ENCODE peak calls at places on chromosomes 1 and 21, in eight cellular contexts. Y is D341Med; J is foreskin fibroblast; U is stimulated activated CD8-positive, alpha-beta memory T cell treated with anti-CD3 and anti-CD28 coated beads, Interleukin-4, amount 100 ng/mL, for 1 hour; T is RWPE2; P is NCI-H774; K is COLO829; X is left cardiac atrium. M is an unnamed sample.

GRCh38 chr1:230069813-230070212 is 2.8 kb downstream of the GALNT2 start:
- DNase-seq in U (no peak), X (no peak), J (no peak), K (no peak), T (no peak), Y (no peak), P (no peak), M (peak; percentile 9)

GRCh38 chr1:177802304-177802703 is 167.6 kb downstream of the SEC16B start:
- DNase-seq in X (no peak), T (no peak), K (no peak), U (no peak), J (no peak), P (no peak), Y (no peak), M (no peak)

GRCh38 chr1:246748867-246749266 is 24.7 kb downstream of the SCCPDH start:
- DNase-seq in X (no peak), U (no peak), J (peak; percentile 49), T (no peak), Y (no peak), P (peak; percentile 75), K (no peak), M (no peak)

GRCh38 chr1:247338723-247339270 is 7.1 kb upstream of the ZNF496 start:
- DNase-seq in K (no peak), P (no peak), J (peak; percentile 58), Y (no peak), T (no peak), U (no peak), X (no peak), M (no peak)

GRCh38 chr1:11132571-11133293 is 33.1 kb upstream of the EXOSC10 start:
- DNase-seq in P (no peak), J (no peak), Y (peak; percentile 56), T (no peak), U (no peak), X (no peak), K (no peak), M (no peak)

GRCh38 chr1:113615425-113615824 is 143.9 kb downstream of the PHTF1 start:
- DNase-seq in U (no peak), Y (no peak), X (no peak), P (no peak), J (peak; percentile 43), K (no peak), T (no peak), M (no peak)

GRCh38 chr1:160489513-160490261 is 33.4 kb downstream of the SLAMF6 start:
- DNase-seq in X (no peak), P (no peak), T (no peak), Y (no peak), J (no peak), U (no peak), K (no peak), M (no peak)

GRCh38 chr1:29081201-29081600 is 42.5 kb downstream of the TMEM200B start:
- DNase-seq in Y (no peak), X (no peak), U (no peak), J (no peak), P (no peak), K (no peak), T (no peak), M (no peak)

GRCh38 chr21:44052071-44052829 is 40.1 kb downstream of the TRAPPC10 start:
- DNase-seq in T (no peak), P (no peak), J (no peak), Y (no peak), U (no peak), K (no peak), X (no peak), M (peak; percentile 14)

GRCh38 chr1:37147397-37147831 is 113.1 kb upstream of the GRIK3 start:
- DNase-seq in P (no peak), U (no peak), X (no peak), T (no peak), Y (no peak), K (no peak), J (no peak), M (no peak)

GRCh38 chr1:65068202-65069011 is 79.6 kb upstream of the AK4 start:
- DNase-seq in Y (no peak), K (peak; percentile 13), J (peak; percentile 39), T (no peak), X (no peak), U (no peak), P (peak; percentile 15), M (peak; percentile 22)

GRCh38 chr1:86502721-86503430 is 34.1 kb downstream of the CLCA1 start:
- DNase-seq in X (peak; percentile 39), Y (no peak), K (no peak), T (peak; percentile 76), U (no peak), J (no peak), P (no peak), M (peak; percentile 60)

GRCh38 chr1:211326140-211326527 is 499 bp upstream of the TRAF5 start:
- DNase-seq in P (no peak), X (no peak), J (no peak), T (no peak), U (no peak), Y (no peak), K (no peak), M (no peak)

GRCh38 chr1:114431026-114431425 is 80.0 kb downstream of the TRIM33 start:
- DNase-seq in P (no peak), Y (no peak), J (no peak), T (no peak), U (no peak), K (no peak), X (no peak), M (no peak)

GRCh38 chr1:1354271-1355247 is 3.8 kb downstream of the MXRA8 start:
- DNase-seq in K (no peak), J (no peak), U (no peak), Y (no peak), P (no peak), X (no peak), T (peak; percentile 44), M (no peak)

GRCh38 chr1:27060879-27061278 is 48.2 kb upstream of the TENT5B start:
- DNase-seq in P (no peak), K (no peak), Y (no peak), U (no peak), T (no peak), J (no peak), X (no peak), M (no peak)

GRCh38 chr1:1194723-1195122 is 11.7 kb downstream of the TNFRSF18 start:
- DNase-seq in K (no peak), J (no peak), Y (no peak), P (no peak), T (no peak), X (no peak), U (no peak), M (no peak)

GRCh38 chr1:56774067-56774609 is 45.1 kb downstream of the FYB2 start:
- DNase-seq in Y (no peak), J (no peak), K (no peak), T (no peak), X (no peak), U (no peak), P (no peak), M (no peak)

GRCh38 chr21:42499430-42500106 is 3.5 kb upstream of the RSPH1 start:
- DNase-seq in X (no peak), U (no peak), K (no peak), J (no peak), Y (no peak), T (no peak), P (no peak), M (no peak)

GRCh38 chr1:54885863-54886723 is 902 bp downstream of the DHCR24 start:
- DNase-seq in P (peak; percentile 71), X (peak; percentile 37), K (no peak), J (peak; percentile 50), T (no peak), Y (peak; percentile 55), U (no peak), M (peak; percentile 52)

GRCh38 chr1:223831755-223832636 is 13.8 kb downstream of the TP53BP2 start:
- DNase-seq in P (no peak), Y (no peak), T (no peak), X (no peak), K (peak; percentile 77), J (peak; percentile 53), U (no peak), M (no peak)

GRCh38 chr1:6260433-6260934 is 414 bp downstream of the GPR153 start:
- DNase-seq in K (no peak), P (no peak), Y (peak; percentile 66), X (peak; percentile 52), J (peak; percentile 37), U (no peak), T (no peak), M (no peak)

GRCh38 chr1:87305096-87305495 is 23.6 kb upstream of the LMO4 start:
- DNase-seq in T (no peak), K (no peak), X (no peak), U (no peak), P (no peak), J (no peak), Y (no peak), M (no peak)

GRCh38 chr1:11788549-11789053 is 17.2 kb downstream of the MTHFR start:
- DNase-seq in T (no peak), P (no peak), U (no peak), J (no peak), X (no peak), K (no peak), Y (no peak), M (no peak)

GRCh38 chr1:205227584-205228006 is at the start of gene TMCC2:
- DNase-seq in U (peak; percentile 60), K (peak; percentile 89), X (peak; percentile 90), Y (peak; percentile 100), P (peak; percentile 86), T (peak; percentile 82), J (peak; percentile 97), M (peak; percentile 71)

GRCh38 chr21:32412162-32412997 is at the start of gene EVA1C:
- DNase-seq in J (peak; percentile 82), X (peak; percentile 85), Y (peak; percentile 75), P (peak; percentile 57), U (peak; percentile 38), K (no peak), T (no peak), M (peak; percentile 64)

GRCh38 chr1:186442651-186443114 is 18.2 kb downstream of the PDC start:
- DNase-seq in K (no peak), U (no peak), J (no peak), X (no peak), Y (no peak), P (peak; percentile 10), T (no peak), M (no peak)

GRCh38 chr1:30342535-30343141 is 380.7 kb downstream of the MATN1 start:
- DNase-seq in X (no peak), J (no peak), U (no peak), P (no peak), Y (no peak), T (no peak), K (no peak), M (no peak)

GRCh38 chr1:9680091-9680490 is 28.6 kb downstream of the PIK3CD start:
- DNase-seq in K (no peak), Y (no peak), T (no peak), P (no peak), U (no peak), J (no peak), X (no peak), M (no peak)

GRCh38 chr21:44498965-44499560 is 40.9 kb downstream of the KRTAP10-1 start:
- DNase-seq in J (no peak), T (peak; percentile 19), U (no peak), K (no peak), Y (no peak), X (no peak), P (peak; percentile 1), M (no peak)

GRCh38 chr1:106944721-106945120 is 111.8 kb upstream of the PRMT6 start:
- DNase-seq in Y (no peak), J (peak; percentile 79), T (no peak), U (no peak), P (no peak), X (no peak), K (no peak), M (no peak)

GRCh38 chr1:159821171-159821867 is 5.4 kb upstream of the SLAMF8 start:
- DNase-seq in X (no peak), Y (peak; percentile 73), K (peak; percentile 90), U (no peak), P (no peak), J (no peak), T (no peak), M (no peak)

GRCh38 chr21:37550618-37551405 is 184.2 kb downstream of the DYRK1A start:
- DNase-seq in T (no peak), J (no peak), P (no peak), U (no peak), K (no peak), Y (no peak), X (no peak), M (no peak)

GRCh38 chr21:29186246-29186645 is 55.8 kb downstream of the MAP3K7CL start:
- DNase-seq in T (no peak), P (no peak), J (no peak), U (no peak), K (no peak), X (no peak), Y (no peak), M (no peak)

M was measured in prostate gland.